ENCODE peak calls at places on chromosomes 3 and 15, in eight cellular contexts. K is AG04449; U is CD8-positive, alpha-beta T cell; V is WTC11; P is nephron progenitor cell; R is fibroblast of lung; X is AG09309; O is WERI-Rb-1. N is an unnamed sample.

GRCh38 chr3:69299344-69299743 is 86.5 kb downstream of the FRMD4B start:
- DNase-seq in X (no peak), U (no peak), P (no peak), K (no peak), O (no peak), R (peak; percentile 18), V (no peak), N (no peak)

GRCh38 chr3:141015486-141015885 is 35.7 kb upstream of the SPSB4 start:
- DNase-seq in K (no peak), R (peak; percentile 33), U (no peak), X (no peak), P (no peak), V (no peak), O (no peak), N (no peak)

GRCh38 chr15:38547255-38547997 is 17.2 kb downstream of the RASGRP1 start:
- DNase-seq in V (no peak), R (peak; percentile 71), K (no peak), X (peak; percentile 80), O (no peak), U (no peak), P (no peak), N (no peak)

GRCh38 chr3:176948123-176948522 is 249.2 kb downstream of the TBL1XR1 start:
- DNase-seq in P (no peak), O (no peak), X (no peak), R (no peak), V (no peak), K (no peak), U (no peak), N (no peak)

GRCh38 chr3:111333642-111334041 is 208.4 kb upstream of the CD96 start:
- DNase-seq in V (no peak), K (no peak), X (no peak), P (no peak), U (no peak), R (peak; percentile 50), O (no peak), N (no peak)

GRCh38 chr3:188272481-188273372 is 118.8 kb downstream of the LPP start:
- DNase-seq in X (no peak), P (no peak), V (no peak), U (no peak), O (no peak), R (peak; percentile 94), K (peak; percentile 85), N (no peak)

GRCh38 chr15:51121118-51121517 is 26.4 kb upstream of the TNFAIP8L3 start:
- DNase-seq in K (peak; percentile 49), X (peak; percentile 84), V (no peak), U (no peak), R (peak; percentile 99), O (no peak), P (no peak), N (no peak)

GRCh38 chr3:66602691-66603090 is 101.9 kb upstream of the LRIG1 start:
- DNase-seq in K (no peak), V (no peak), X (no peak), O (no peak), U (no peak), P (no peak), R (no peak), N (no peak)

GRCh38 chr3:177429066-177429465 is 231.8 kb upstream of the TBL1XR1 start:
- DNase-seq in R (no peak), V (no peak), K (no peak), U (no peak), O (no peak), X (no peak), P (no peak), N (no peak)

GRCh38 chr3:150385296-150386242 is 22.5 kb upstream of the TSC22D2 start:
- DNase-seq in R (no peak), V (no peak), U (no peak), O (no peak), P (no peak), X (no peak), K (no peak), N (no peak)

GRCh38 chr3:150379469-150379868 is 28.6 kb upstream of the TSC22D2 start:
- DNase-seq in V (no peak), X (no peak), P (no peak), U (no peak), R (no peak), K (no peak), O (no peak), N (no peak)

GRCh38 chr3:150388468-150389418 is 19.4 kb upstream of the TSC22D2 start:
- DNase-seq in V (no peak), P (no peak), X (no peak), U (no peak), R (peak; percentile 50), O (no peak), K (no peak), N (no peak)

GRCh38 chr3:150384517-150385212 is 23.4 kb upstream of the TSC22D2 start:
- DNase-seq in P (peak; percentile 61), U (peak; percentile 29), X (no peak), R (peak; percentile 28), K (no peak), V (peak; percentile 51), O (no peak), N (peak; percentile 86)
- TF ChIP-seq CTCF in P (peak; percentile 43), U (peak; percentile 65), X (no peak), R (no peak), K (no peak), V (no peak), O (no peak), N (peak; percentile 52)

DNA sequence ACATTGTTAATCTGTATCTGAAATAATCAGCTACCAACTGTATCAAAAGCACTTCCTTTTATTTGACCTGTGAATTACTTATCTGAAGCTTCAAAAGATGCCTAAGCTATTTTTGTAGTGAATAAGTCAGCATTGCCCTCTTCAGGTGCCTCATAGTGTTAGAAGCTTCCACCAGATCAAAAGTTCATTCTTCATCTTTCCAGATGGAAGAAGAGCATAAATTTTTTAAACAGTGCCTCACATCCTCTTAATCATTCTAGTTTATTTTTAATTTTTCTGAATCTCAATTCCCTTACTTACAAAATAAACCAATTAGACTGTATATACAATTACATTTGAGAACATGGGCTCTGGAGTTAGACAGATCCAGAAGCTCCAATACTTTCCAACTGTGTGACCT is 65.0 kb downstream of the MYO5A start:
- DNase-seq in X (no peak), O (no peak), V (no peak), P (no peak), K (no peak), U (no peak), R (peak; percentile 24), N (no peak)
- TF ChIP-seq CTCF in X (peak; percentile 20), O (peak; percentile 5), V (no peak), P (no peak), K (no peak), U (peak; percentile 12), R (no peak), N (peak; percentile 12)

DNA sequence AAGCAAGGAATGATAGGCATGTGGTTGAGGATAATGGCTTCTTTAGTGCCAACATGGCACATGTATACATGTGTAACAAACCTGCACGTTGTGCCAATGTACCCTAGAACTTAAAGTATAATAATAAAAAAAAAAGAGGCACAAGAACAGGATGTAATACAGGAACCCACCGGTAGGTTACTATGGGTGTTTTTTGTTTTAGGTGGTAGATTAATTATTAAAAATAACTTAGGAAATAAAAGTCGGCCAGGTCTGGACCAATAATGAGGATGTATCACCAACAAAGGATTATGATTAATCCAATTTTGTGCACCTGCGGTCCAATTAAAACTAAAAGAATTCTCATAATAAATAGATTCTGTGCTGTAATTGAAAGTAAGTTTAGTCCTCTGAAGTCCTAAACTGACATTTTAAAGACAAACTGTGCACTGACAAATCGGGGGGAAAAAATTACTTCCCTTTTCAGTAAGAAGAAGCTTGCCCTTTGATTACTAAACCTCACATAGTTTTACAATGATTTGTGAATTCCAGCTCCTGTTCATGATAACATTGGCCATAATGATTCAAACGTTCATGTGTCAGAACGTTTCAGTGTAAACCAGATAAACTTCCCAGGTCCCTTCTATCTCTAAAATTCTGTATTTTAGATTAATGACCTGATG is 62.2 kb downstream of the CASR start:
- DNase-seq in V (no peak), O (no peak), R (peak; percentile 84), U (no peak), K (no peak), X (peak; percentile 29), P (no peak), N (no peak)
- TF ChIP-seq CTCF in V (no peak), O (no peak), R (no peak), U (peak; percentile 28), K (no peak), X (peak; percentile 15), P (no peak), N (peak; percentile 29)

GRCh38 chr3:31932990-31933389 is 48.1 kb downstream of the OSBPL10 start:
- DNase-seq in X (no peak), K (no peak), P (no peak), O (no peak), U (no peak), V (no peak), R (no peak), N (no peak)

GRCh38 chr3:31936661-31937060 is 44.4 kb downstream of the OSBPL10 start:
- DNase-seq in O (no peak), U (no peak), P (no peak), K (no peak), R (peak; percentile 88), X (peak; percentile 29), V (no peak), N (no peak)

GRCh38 chr3:31937225-31937624 is 43.8 kb downstream of the OSBPL10 start:
- DNase-seq in V (no peak), U (no peak), K (no peak), O (no peak), P (no peak), X (no peak), R (no peak), N (no peak)

GRCh38 chr3:31934018-31934417 is 47.0 kb downstream of the OSBPL10 start:
- DNase-seq in K (no peak), U (no peak), V (no peak), R (peak; percentile 36), P (peak; percentile 19), O (no peak), X (no peak), N (no peak)

DNA sequence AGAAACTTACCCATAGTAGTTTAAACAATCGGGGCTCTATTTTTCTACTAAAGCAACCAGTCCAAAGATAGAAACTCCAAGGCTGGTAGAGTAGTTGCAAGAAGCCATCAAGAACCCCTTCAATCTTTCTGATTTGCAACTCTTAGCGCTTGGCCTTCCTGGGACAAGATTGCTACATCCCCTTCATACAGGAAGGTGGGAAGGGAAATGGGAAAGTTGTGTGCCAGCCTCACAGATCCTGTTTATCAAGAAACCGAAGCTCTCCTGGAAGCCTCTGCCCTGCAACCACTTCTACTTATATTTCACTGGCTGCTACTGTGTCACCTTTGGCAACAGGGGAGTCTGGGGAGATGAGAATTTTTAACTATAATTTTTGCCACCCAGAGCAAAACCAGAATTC is 46.2 kb downstream of the OSBPL10 start:
- DNase-seq in U (no peak), P (no peak), V (no peak), X (no peak), R (no peak), K (no peak), O (no peak), N (no peak)
- TF ChIP-seq CTCF in U (no peak), P (no peak), V (no peak), X (no peak), R (no peak), K (no peak), O (no peak), N (no peak)

GRCh38 chr3:161508852-161509477 is 12.4 kb downstream of the OTOL1 start:
- DNase-seq in R (no peak), V (no peak), X (no peak), K (no peak), U (no peak), O (no peak), P (no peak), N (no peak)
- TF ChIP-seq CTCF in R (no peak), V (no peak), X (peak; percentile 22), K (no peak), U (no peak), O (peak; percentile 20), P (no peak), N (peak; percentile 65)

N was measured in H9.